ENCODE peak calls at places on chromosomes 13 and 19, in ten cellular contexts. F, T, C, N, X, R, L, D, B and Q are unnamed samples.

GRCh38 chr13:50236898-50237318 is 221.7 kb downstream of the KCNRG start:
- DNase-seq in X (no peak), C (no peak), T (no peak), F (no peak), N (no peak), L (no peak), R (no peak), D (no peak), B (no peak), Q (no peak)

GRCh38 chr13:71408416-71408815 is 458.6 kb downstream of the DACH1 start:
- DNase-seq in L (no peak), C (no peak), D (no peak), T (no peak), F (no peak), X (no peak), R (no peak), N (no peak), B (no peak), Q (no peak)

GRCh38 chr13:110129539-110130186 is 177.3 kb downstream of the COL4A1 start:
- DNase-seq in X (no peak), L (no peak), B (no peak), N (no peak), D (no peak), F (no peak), R (no peak), C (no peak), T (no peak), Q (no peak)

GRCh38 chr13:79282976-79283375 is 123.1 kb downstream of the RBM26 start:
- DNase-seq in B (peak), T (no peak), D (no peak), C (no peak), X (peak), F (no peak), R (no peak), L (no peak), N (no peak), Q (no peak)

GRCh38 chr13:111202745-111203144 is 87.6 kb downstream of the ARHGEF7 start:
- DNase-seq in T (peak), R (no peak), L (no peak), C (peak), N (no peak), D (no peak), B (peak), F (peak), X (no peak), Q (no peak)

GRCh38 chr13:101612736-101613135 is 160.3 kb downstream of the ITGBL1 start:
- DNase-seq in L (no peak), B (no peak), X (no peak), R (no peak), T (no peak), D (no peak), F (no peak), N (no peak), C (no peak), Q (no peak)

GRCh38 chr19:38496603-38497487 is 63.4 kb downstream of the RYR1 start:
- DNase-seq in R (no peak), D (no peak), N (no peak), C (no peak), T (no peak), L (no peak), F (no peak), B (no peak), X (no peak), Q (no peak)

GRCh38 chr19:52200044-52200443 is 10.2 kb downstream of the PPP2R1A start:
- DNase-seq in B (peak), D (no peak), N (no peak), X (no peak), L (no peak), T (peak), F (peak), R (no peak), C (peak), Q (no peak)

GRCh38 chr13:110266983-110267382 is 40.0 kb downstream of the COL4A1 start:
- DNase-seq in F (peak), N (no peak), B (no peak), D (no peak), C (no peak), X (no peak), L (peak), T (no peak), R (no peak), Q (no peak)

GRCh38 chr19:49580264-49581006 is at the start of gene NOSIP:
- DNase-seq in D (peak), T (peak), N (peak), R (peak), X (peak), C (peak), L (peak), B (peak), F (peak), Q (peak)

GRCh38 chr13:113890758-113891480 is 27.0 kb upstream of the GAS6 start:
- DNase-seq in X (no peak), R (no peak), F (no peak), C (no peak), T (no peak), N (no peak), L (no peak), D (no peak), B (no peak), Q (no peak)

GRCh38 chr19:12983561-12984142 is 11.6 kb upstream of the NFIX start:
- DNase-seq in D (peak), F (peak), L (peak), C (peak), N (peak), B (peak), T (peak), R (peak), X (peak), Q (peak)

GRCh38 chr19:23345838-23346237 is 49.4 kb downstream of the ZNF91 start:
- DNase-seq in F (no peak), N (no peak), C (no peak), X (no peak), T (no peak), D (no peak), R (no peak), B (no peak), L (no peak), Q (no peak)

GRCh38 chr13:50599046-50599445 is 244.4 kb downstream of the DLEU7 start:
- DNase-seq in X (no peak), L (no peak), D (no peak), B (no peak), F (no peak), R (no peak), T (no peak), N (no peak), C (no peak), Q (no peak)

GRCh38 chr19:16366433-16367268 is 42.0 kb downstream of the KLF2 start:
- DNase-seq in T (no peak), F (no peak), B (no peak), L (no peak), R (no peak), D (no peak), N (no peak), C (no peak), X (peak), Q (no peak)

GRCh38 chr19:3073931-3074595 is 11.8 kb upstream of the TLE5 start:
- DNase-seq in R (no peak), F (no peak), X (no peak), N (no peak), T (no peak), C (no peak), L (no peak), B (no peak), D (no peak), Q (no peak)

GRCh38 chr19:51931921-51932320 is 4.6 kb downstream of the ZNF613 start:
- DNase-seq in C (no peak), D (no peak), X (no peak), F (no peak), T (no peak), N (no peak), B (no peak), R (no peak), L (no peak), Q (no peak)

GRCh38 chr19:48297975-48298374 is 27.4 kb upstream of the EMP3 start:
- DNase-seq in C (no peak), N (no peak), T (no peak), F (no peak), L (no peak), B (no peak), R (no peak), D (no peak), X (no peak), Q (no peak)

GRCh38 chr19:31126236-31126635 is 223.0 kb downstream of the TSHZ3 start:
- DNase-seq in T (no peak), X (no peak), N (no peak), C (no peak), B (no peak), L (no peak), D (no peak), F (no peak), R (no peak), Q (no peak)

GRCh38 chr13:77861716-77862115 is 56.9 kb downstream of the EDNRB start:
- DNase-seq in L (no peak), X (peak), D (no peak), B (no peak), N (no peak), F (no peak), T (no peak), C (no peak), R (no peak), Q (no peak)

GRCh38 chr19:38949580-38950367 is 19.0 kb downstream of the MRPS12 start:
- DNase-seq in F (peak), N (peak), C (no peak), X (no peak), L (peak), R (peak), B (no peak), T (no peak), D (peak), Q (peak)

GRCh38 chr19:16386619-16387240 is 62.1 kb downstream of the KLF2 start:
- DNase-seq in D (peak), C (peak), T (peak), L (peak), B (peak), F (peak), X (peak), R (no peak), N (peak), Q (no peak)

GRCh38 chr13:38530492-38530891 is 156.4 kb upstream of the FREM2 start:
- DNase-seq in L (no peak), C (no peak), X (peak), F (no peak), B (no peak), D (no peak), N (no peak), T (peak), R (no peak), Q (no peak)

GRCh38 chr13:92265408-92265807 is 867.0 kb downstream of the GPC5 start:
- DNase-seq in N (no peak), R (no peak), X (no peak), C (no peak), F (no peak), D (no peak), B (no peak), T (no peak), L (no peak), Q (no peak)

GRCh38 chr13:20287976-20288375 is 55.9 kb upstream of the GJB6 start:
- DNase-seq in N (no peak), D (no peak), T (no peak), L (no peak), F (no peak), X (no peak), B (no peak), R (no peak), C (no peak), Q (no peak)

GRCh38 chr13:44308352-44308751 is 65.3 kb upstream of the SERP2 start:
- DNase-seq in T (no peak), L (no peak), D (no peak), R (no peak), X (no peak), F (no peak), C (no peak), N (no peak), B (no peak), Q (no peak)

GRCh38 chr19:57279418-57280164 is 694 bp upstream of the ZNF460 start:
- DNase-seq in C (peak), B (peak), R (peak), F (peak), T (peak), L (peak), N (peak), D (peak), X (peak), Q (peak)

GRCh38 chr13:108195861-108196260 is 19.5 kb downstream of the LIG4 start:
- DNase-seq in B (no peak), F (no peak), R (no peak), X (no peak), C (no peak), L (no peak), N (no peak), T (no peak), D (no peak), Q (no peak)

GRCh38 chr13:44770951-44771350 is 194.8 kb upstream of the TSC22D1 start:
- DNase-seq in F (no peak), R (no peak), X (no peak), D (no peak), C (no peak), B (no peak), L (no peak), N (no peak), T (no peak), Q (no peak)

GRCh38 chr13:75550159-75550567 is 572 bp downstream of the UCHL3 start:
- DNase-seq in T (peak), L (peak), F (peak), X (peak), B (peak), C (peak), R (no peak), N (peak), D (peak), Q (no peak)

GRCh38 chr13:98451676-98452105 is 125.2 kb downstream of the STK24 start:
- DNase-seq in X (no peak), L (no peak), T (no peak), R (no peak), C (no peak), N (no peak), B (no peak), F (no peak), D (no peak), Q (no peak)

GRCh38 chr19:20661150-20661819 is at the start of gene ZNF626:
- DNase-seq in X (peak), C (peak), L (peak), T (peak), D (no peak), N (peak), B (no peak), F (peak), R (peak), Q (no peak)

GRCh38 chr19:19409235-19410030 is 4.0 kb downstream of the GATAD2A start:
- DNase-seq in X (no peak), B (no peak), F (no peak), N (no peak), T (no peak), L (peak), D (no peak), R (no peak), C (no peak), Q (no peak)

GRCh38 chr19:48614436-48615144 is at the start of gene FAM83E:
- DNase-seq in L (peak), D (no peak), R (no peak), B (no peak), C (no peak), T (no peak), N (no peak), F (no peak), X (no peak), Q (peak)